ENCODE peak calls at places on chromosome 10, in six cellular contexts. One of them, this sample, is unnamed. For H3K9me3, the result is how much of the 10 kb centered on the place peaks cover.

GRCh38 chr10:132558516-132559413 is 21.2 kb downstream of the INPP5A start:
- DNase-seq in HepG2: no peak
- DNase-seq in hepatocyte: no peak
- DNase-seq in kidney: peak
- DNase-seq in stomach: no peak
- DNase-seq in A549: no peak
- DNase-seq in this sample: no peak

GRCh38 chr10:15660990-15661389 is 58.7 kb downstream of the ITGA8 start:
- DNase-seq in stomach: no peak
- DNase-seq in kidney: no peak
- DNase-seq in HepG2: no peak
- DNase-seq in hepatocyte: no peak
- DNase-seq in A549: no peak
- DNase-seq in this sample: no peak

GRCh38 chr10:49615213-49615612 is 1.4 kb downstream of the CHAT start:
- DNase-seq in kidney: no peak
- DNase-seq in hepatocyte: no peak
- DNase-seq in HepG2: no peak
- DNase-seq in A549: no peak
- DNase-seq in stomach: no peak
- DNase-seq in this sample: no peak

GRCh38 chr10:22005763-22006162 is 2.2 kb upstream of the DNAJC1 start:
- DNase-seq in hepatocyte: no peak
- DNase-seq in stomach: no peak
- DNase-seq in HepG2: no peak
- DNase-seq in kidney: no peak
- DNase-seq in A549: no peak
- DNase-seq in this sample: no peak

GRCh38 chr10:72090326-72090725 is 2.0 kb upstream of the SPOCK2 start:
- DNase-seq in kidney: no peak
- DNase-seq in stomach: no peak
- DNase-seq in A549: no peak
- DNase-seq in HepG2: no peak
- DNase-seq in hepatocyte: no peak
- DNase-seq in this sample: no peak

GRCh38 chr10:128306966-128307365 is 180.7 kb upstream of the MKI67 start:
- DNase-seq in HepG2: no peak
- DNase-seq in hepatocyte: no peak
- DNase-seq in kidney: no peak
- DNase-seq in stomach: no peak
- DNase-seq in A549: no peak
- DNase-seq in this sample: no peak

GRCh38 chr10:5894873-5895272 is 4.8 kb downstream of the FBH1 start:
- DNase-seq in hepatocyte: no peak
- DNase-seq in A549: no peak
- DNase-seq in stomach: no peak
- DNase-seq in kidney: no peak
- DNase-seq in HepG2: no peak
- DNase-seq in this sample: no peak

GRCh38 chr10:48598936-48599829 is 5.7 kb downstream of the ARHGAP22 start:
- DNase-seq in kidney: no peak
- DNase-seq in hepatocyte: no peak
- DNase-seq in stomach: no peak
- DNase-seq in A549: no peak
- DNase-seq in HepG2: no peak
- DNase-seq in this sample: no peak

GRCh38 chr10:99540673-99541531 is 8.2 kb downstream of the NKX2-3 start:
- DNase-seq in hepatocyte: peak
- DNase-seq in stomach: peak
- DNase-seq in A549: peak
- DNase-seq in HepG2: no peak
- DNase-seq in kidney: peak
- DNase-seq in this sample: no peak

GRCh38 chr10:57983226-57983870 is 284.3 kb downstream of the IPMK start:
- DNase-seq in stomach: no peak
- DNase-seq in hepatocyte: no peak
- DNase-seq in A549: no peak
- DNase-seq in kidney: no peak
- DNase-seq in HepG2: no peak
- DNase-seq in this sample: no peak

GRCh38 chr10:98489561-98490481 is 43.1 kb upstream of the HPS1 start:
- DNase-seq in kidney: no peak
- DNase-seq in stomach: no peak
- DNase-seq in HepG2: peak
- DNase-seq in hepatocyte: peak
- DNase-seq in A549: no peak
- DNase-seq in this sample: no peak

GRCh38 chr10:75502838-75503237 is 71.4 kb downstream of the LRMDA start:
- DNase-seq in kidney: no peak
- DNase-seq in HepG2: no peak
- DNase-seq in A549: no peak
- DNase-seq in stomach: no peak
- DNase-seq in hepatocyte: no peak
- DNase-seq in this sample: no peak

GRCh38 chr10:11757452-11757819 is 15.3 kb downstream of the ECHDC3 start:
- DNase-seq in kidney: no peak
- DNase-seq in A549: no peak
- DNase-seq in HepG2: peak
- DNase-seq in hepatocyte: peak
- DNase-seq in stomach: peak
- DNase-seq in this sample: no peak

DNA sequence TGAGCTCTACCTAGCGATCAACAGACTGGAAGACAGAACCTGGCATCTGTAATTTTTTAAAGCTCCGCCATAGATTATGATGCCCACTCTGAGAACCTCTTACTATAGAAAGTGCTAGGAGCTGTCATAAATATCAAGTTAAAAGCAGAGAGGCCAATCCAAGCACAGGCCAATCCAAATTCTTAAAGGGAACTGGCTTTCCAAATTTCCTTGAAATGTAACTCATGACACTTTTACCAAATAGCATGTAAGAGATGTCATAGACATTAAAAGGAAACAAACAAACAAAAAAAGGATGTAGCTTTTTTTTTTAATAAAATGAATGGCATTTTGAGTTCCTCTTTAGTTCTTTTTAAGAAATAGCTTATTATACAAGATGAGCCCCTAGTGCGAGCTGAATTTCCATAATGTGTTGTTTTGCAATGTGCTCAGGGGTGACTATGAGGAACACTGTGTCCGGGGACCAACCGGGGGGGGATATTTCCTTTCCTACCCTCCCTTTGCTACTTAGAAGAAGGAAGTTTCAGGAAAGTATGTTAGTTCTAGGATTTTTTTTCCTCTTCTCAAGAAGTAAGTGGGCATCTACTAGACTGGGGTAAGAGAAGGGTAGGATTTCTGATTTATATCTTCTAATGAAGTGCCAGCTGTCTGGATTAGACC is 23.7 kb upstream of the MRC1 start:
- DNase-seq in hepatocyte: no peak
- DNase-seq in A549: no peak
- DNase-seq in kidney: no peak
- DNase-seq in HepG2: no peak
- DNase-seq in stomach: no peak
- DNase-seq in this sample: no peak
- H3K4me3 ChIP-seq in hepatocyte: no peak
- H3K4me3 ChIP-seq in A549: no peak
- H3K4me3 ChIP-seq in kidney: no peak
- H3K4me3 ChIP-seq in HepG2: no peak
- H3K4me3 ChIP-seq in stomach: no peak
- H3K4me3 ChIP-seq in this sample: no peak

GRCh38 chr10:18554479-18554878 is 96.9 kb downstream of the NSUN6 start:
- DNase-seq in hepatocyte: no peak
- DNase-seq in stomach: no peak
- DNase-seq in kidney: no peak
- DNase-seq in HepG2: no peak
- DNase-seq in A549: no peak
- DNase-seq in this sample: no peak
- H3K9me3 ChIP-seq in hepatocyte: under half
- H3K9me3 ChIP-seq in stomach: under half
- H3K9me3 ChIP-seq in kidney: under half
- H3K9me3 ChIP-seq in HepG2: half or more
- H3K9me3 ChIP-seq in A549: under half
- H3K9me3 ChIP-seq in this sample: under half

GRCh38 chr10:45652511-45652910 is 20.1 kb downstream of the ZFAND4 start:
- DNase-seq in A549: no peak
- DNase-seq in HepG2: no peak
- DNase-seq in stomach: no peak
- DNase-seq in hepatocyte: no peak
- DNase-seq in kidney: no peak
- DNase-seq in this sample: no peak
- H3K4me3 ChIP-seq in A549: no peak
- H3K4me3 ChIP-seq in HepG2: no peak
- H3K4me3 ChIP-seq in stomach: no peak
- H3K4me3 ChIP-seq in hepatocyte: no peak
- H3K4me3 ChIP-seq in kidney: no peak
- H3K4me3 ChIP-seq in this sample: no peak

DNA sequence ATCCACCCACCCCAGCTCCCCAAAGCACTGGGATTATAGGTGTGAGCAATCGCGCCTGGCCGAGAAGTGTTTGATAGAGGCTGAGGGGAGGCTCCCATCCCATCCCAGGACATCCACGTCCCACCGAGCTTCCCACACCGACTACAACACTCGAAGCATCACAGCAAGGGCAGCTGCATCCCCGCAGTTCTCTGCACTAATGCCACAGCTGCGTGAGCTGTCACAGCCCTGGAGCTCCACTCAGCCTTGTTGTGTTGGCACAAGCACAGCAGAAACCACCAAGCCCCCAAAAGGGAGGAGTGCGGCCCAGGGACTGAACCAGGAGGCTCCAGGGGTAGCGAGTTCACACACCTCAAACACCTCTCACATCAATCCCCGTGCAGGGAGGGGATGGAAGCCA is 121.6 kb downstream of the DIP2C start:
- DNase-seq in kidney: no peak
- DNase-seq in HepG2: no peak
- DNase-seq in stomach: no peak
- DNase-seq in hepatocyte: no peak
- DNase-seq in A549: no peak
- DNase-seq in this sample: no peak
- H3K9me3 ChIP-seq in kidney: under half
- H3K9me3 ChIP-seq in HepG2: under half
- H3K9me3 ChIP-seq in stomach: under half
- H3K9me3 ChIP-seq in hepatocyte: under half
- H3K9me3 ChIP-seq in A549: under half
- H3K9me3 ChIP-seq in this sample: under half

GRCh38 chr10:62459500-62459899 is 85.3 kb downstream of the ZNF365 start:
- DNase-seq in A549: no peak
- DNase-seq in stomach: no peak
- DNase-seq in kidney: no peak
- DNase-seq in hepatocyte: no peak
- DNase-seq in HepG2: no peak
- DNase-seq in this sample: no peak
- H3K4me3 ChIP-seq in A549: no peak
- H3K4me3 ChIP-seq in stomach: no peak
- H3K4me3 ChIP-seq in kidney: no peak
- H3K4me3 ChIP-seq in hepatocyte: no peak
- H3K4me3 ChIP-seq in HepG2: no peak
- H3K4me3 ChIP-seq in this sample: no peak

GRCh38 chr10:37240223-37240622 is 114.8 kb downstream of the ANKRD30A start:
- DNase-seq in A549: no peak
- DNase-seq in HepG2: no peak
- DNase-seq in stomach: no peak
- DNase-seq in kidney: no peak
- DNase-seq in hepatocyte: no peak
- DNase-seq in this sample: no peak

GRCh38 chr10:37236093-37236492 is 110.7 kb downstream of the ANKRD30A start:
- DNase-seq in A549: no peak
- DNase-seq in HepG2: no peak
- DNase-seq in stomach: no peak
- DNase-seq in kidney: no peak
- DNase-seq in hepatocyte: no peak
- DNase-seq in this sample: no peak

GRCh38 chr10:37234692-37235091 is 109.3 kb downstream of the ANKRD30A start:
- DNase-seq in A549: no peak
- DNase-seq in stomach: no peak
- DNase-seq in HepG2: no peak
- DNase-seq in hepatocyte: no peak
- DNase-seq in kidney: no peak
- DNase-seq in this sample: no peak
- H3K9me3 ChIP-seq in A549: under half
- H3K9me3 ChIP-seq in stomach: under half
- H3K9me3 ChIP-seq in HepG2: under half
- H3K9me3 ChIP-seq in hepatocyte: under half
- H3K9me3 ChIP-seq in kidney: under half
- H3K9me3 ChIP-seq in this sample: under half

GRCh38 chr10:8054243-8054497 is 318 bp upstream of the GATA3 start:
- DNase-seq in kidney: peak
- DNase-seq in hepatocyte: no peak
- DNase-seq in stomach: no peak
- DNase-seq in HepG2: no peak
- DNase-seq in A549: peak
- DNase-seq in this sample: no peak

GRCh38 chr10:8056891-8057331 is 2.4 kb downstream of the GATA3 start:
- DNase-seq in hepatocyte: no peak
- DNase-seq in stomach: no peak
- DNase-seq in kidney: peak
- DNase-seq in A549: no peak
- DNase-seq in HepG2: no peak
- DNase-seq in this sample: no peak

GRCh38 chr10:8056378-8056777 is 1.9 kb downstream of the GATA3 start:
- DNase-seq in hepatocyte: no peak
- DNase-seq in kidney: no peak
- DNase-seq in A549: no peak
- DNase-seq in HepG2: no peak
- DNase-seq in stomach: no peak
- DNase-seq in this sample: no peak

GRCh38 chr10:8054498-8055407 is at the start of gene GATA3:
- DNase-seq in A549: peak
- DNase-seq in HepG2: no peak
- DNase-seq in hepatocyte: peak
- DNase-seq in stomach: peak
- DNase-seq in kidney: peak
- DNase-seq in this sample: peak

DNA sequence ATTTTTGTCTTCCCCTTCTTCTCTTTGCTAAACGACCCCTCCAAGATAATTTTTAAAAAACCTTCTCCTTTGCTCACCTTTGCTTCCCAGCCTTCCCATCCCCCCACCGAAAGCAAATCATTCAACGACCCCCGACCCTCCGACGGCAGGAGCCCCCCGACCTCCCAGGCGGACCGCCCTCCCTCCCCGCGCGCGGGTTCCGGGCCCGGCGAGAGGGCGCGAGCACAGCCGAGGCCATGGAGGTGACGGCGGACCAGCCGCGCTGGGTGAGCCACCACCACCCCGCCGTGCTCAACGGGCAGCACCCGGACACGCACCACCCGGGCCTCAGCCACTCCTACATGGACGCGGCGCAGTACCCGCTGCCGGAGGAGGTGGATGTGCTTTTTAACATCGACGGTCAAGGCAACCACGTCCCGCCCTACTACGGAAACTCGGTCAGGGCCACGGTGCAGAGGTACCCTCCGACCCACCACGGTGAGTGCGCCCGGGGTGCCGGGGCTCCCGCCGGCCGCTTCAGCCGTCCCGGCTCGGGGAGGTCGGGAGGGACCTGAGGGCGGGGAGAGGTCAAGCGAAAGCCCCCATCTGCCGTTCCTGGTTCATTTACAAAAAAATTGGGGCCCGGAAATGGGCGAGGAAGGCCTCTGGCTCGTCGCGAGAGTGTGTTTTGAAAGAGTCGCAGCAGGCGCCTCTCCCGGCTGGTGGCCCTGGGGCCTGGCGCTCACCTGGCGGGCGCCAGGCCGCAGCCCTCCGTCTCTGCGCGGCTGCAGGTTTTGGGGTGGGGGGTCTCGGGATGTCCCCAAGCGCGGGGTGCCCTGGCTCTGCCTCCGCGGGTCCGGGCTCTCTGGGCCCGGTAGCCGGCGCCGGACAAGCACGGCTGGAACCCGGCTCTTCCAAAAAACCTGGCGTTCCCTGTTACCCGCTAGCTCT is 1.2 kb downstream of the GATA3 start:
- DNase-seq in HepG2: no peak
- DNase-seq in stomach: no peak
- DNase-seq in hepatocyte: peak
- DNase-seq in kidney: no peak
- DNase-seq in A549: no peak
- DNase-seq in this sample: no peak
- H3K4me3 ChIP-seq in HepG2: no peak
- H3K4me3 ChIP-seq in stomach: peak
- H3K4me3 ChIP-seq in hepatocyte: peak
- H3K4me3 ChIP-seq in kidney: peak
- H3K4me3 ChIP-seq in A549: peak
- H3K4me3 ChIP-seq in this sample: peak